ENCODE peak calls at places on chromosomes 3 and 15, in six cellular contexts. F is brain microvascular endothelial cell; B is RPMI8226; U is stimulated activated CD8-positive, alpha-beta memory T cell treated with anti-CD3 and anti-CD28 coated beads, Interleukin-2, amount 100 ng/mL, for 48 hours; I is iris pigment epithelial cell; M is left cardiac atrium. L is an unnamed sample.

GRCh38 chr3:54986294-54986693 is 58.4 kb upstream of the LRTM1 start:
- DNase-seq in F (no peak), B (no peak), U (no peak), I (no peak), M (no peak), L (no peak)

GRCh38 chr3:38247366-38248035 is 18.1 kb upstream of the SLC22A13 start:
- DNase-seq in F (peak; percentile 80), B (no peak), U (no peak), I (peak; percentile 94), M (no peak), L (peak; percentile 92)

GRCh38 chr15:63050737-63051700 is 8.5 kb downstream of the TPM1 start:
- DNase-seq in F (peak; percentile 28), B (peak; percentile 47), U (no peak), I (peak; percentile 56), M (no peak), L (no peak)

GRCh38 chr15:67813104-67813634 is 12.1 kb upstream of the SKOR1 start:
- DNase-seq in F (no peak), B (no peak), U (no peak), I (no peak), M (no peak), L (no peak)

GRCh38 chr3:58422756-58423324 is 10.8 kb downstream of the PDHB start:
- DNase-seq in F (no peak), B (no peak), U (no peak), I (peak; percentile 40), M (no peak), L (peak; percentile 23)

GRCh38 chr3:70989174-70989573 is 594.4 kb downstream of the FOXP1 start:
- DNase-seq in F (no peak), B (no peak), U (no peak), I (peak; percentile 74), M (no peak), L (peak; percentile 53)

GRCh38 chr3:42640771-42641370 is 12.6 kb upstream of the ZBTB47 start:
- DNase-seq in F (no peak), B (no peak), U (no peak), I (no peak), M (no peak), L (no peak)

GRCh38 chr3:12370758-12371157 is 81.9 kb downstream of the PPARG start:
- DNase-seq in F (no peak), B (no peak), U (no peak), I (no peak), M (no peak), L (no peak)

GRCh38 chr15:25773248-25773647 is 89.9 kb downstream of the ATP10A start:
- DNase-seq in F (no peak), B (no peak), U (no peak), I (no peak), M (no peak), L (no peak)

GRCh38 chr3:127555108-127555507 is 35.4 kb downstream of the TPRA1 start:
- DNase-seq in F (no peak), B (no peak), U (no peak), I (no peak), M (no peak), L (no peak)

GRCh38 chr3:53740946-53741345 is 105.3 kb downstream of the CHDH start:
- DNase-seq in F (no peak), B (no peak), U (no peak), I (no peak), M (no peak), L (peak; percentile 83)

GRCh38 chr3:158768361-158768787 is 33.5 kb upstream of the MFSD1 start:
- DNase-seq in F (peak; percentile 80), B (no peak), U (no peak), I (peak; percentile 84), M (peak; percentile 79), L (no peak)

GRCh38 chr3:156256945-156257344 is 136.6 kb downstream of the KCNAB1 start:
- DNase-seq in F (no peak), B (no peak), U (no peak), I (no peak), M (no peak), L (no peak)

GRCh38 chr15:74863239-74864056 is 9.7 kb downstream of the SCAMP2 start:
- DNase-seq in F (no peak), B (no peak), U (no peak), I (peak; percentile 28), M (no peak), L (no peak)

GRCh38 chr3:90062631-90063200 is 955.3 kb downstream of the EPHA3 start:
- DNase-seq in F (no peak), B (no peak), U (no peak), I (no peak), M (no peak), L (no peak)

GRCh38 chr3:32591960-32592462 is 21.4 kb upstream of the DYNC1LI1 start:
- DNase-seq in F (no peak), B (no peak), U (no peak), I (no peak), M (no peak), L (no peak)

GRCh38 chr3:50336452-50337174 is 4.0 kb downstream of the RASSF1 start:
- DNase-seq in F (no peak), B (no peak), U (no peak), I (peak; percentile 47), M (no peak), L (no peak)

GRCh38 chr15:67133738-67134576 is 68.6 kb downstream of the SMAD3 start:
- DNase-seq in F (peak; percentile 69), B (no peak), U (peak; percentile 21), I (peak; percentile 88), M (no peak), L (peak; percentile 70)

GRCh38 chr3:51519848-51520247 is 18.7 kb upstream of the RAD54L2 start:
- DNase-seq in F (no peak), B (no peak), U (no peak), I (no peak), M (no peak), L (no peak)

GRCh38 chr3:124514681-124515080 is 215.6 kb upstream of the UMPS start:
- DNase-seq in F (no peak), B (no peak), U (no peak), I (no peak), M (no peak), L (no peak)

GRCh38 chr3:52442409-52443267 is 2.3 kb downstream of the SEMA3G start:
- DNase-seq in F (no peak), B (no peak), U (no peak), I (no peak), M (no peak), L (no peak)

GRCh38 chr15:72858205-72858604 is 74.6 kb upstream of the ADPGK start:
- DNase-seq in F (no peak), B (no peak), U (no peak), I (no peak), M (no peak), L (no peak)

GRCh38 chr3:106824856-106825255 is 552.4 kb upstream of the CCDC54 start:
- DNase-seq in F (peak; percentile 63), B (peak; percentile 19), U (no peak), I (peak; percentile 72), M (no peak), L (peak; percentile 82)

GRCh38 chr3:105354429-105354828 is 12.3 kb upstream of the ALCAM start:
- DNase-seq in F (no peak), B (no peak), U (no peak), I (no peak), M (no peak), L (no peak)

GRCh38 chr3:140188285-140188684 is 253.3 kb downstream of the CLSTN2 start:
- DNase-seq in F (no peak), B (no peak), U (no peak), I (no peak), M (no peak), L (no peak)

GRCh38 chr3:31532587-31533168 is at the start of gene STT3B:
- DNase-seq in F (peak; percentile 60), B (peak; percentile 87), U (peak; percentile 71), I (peak; percentile 83), M (peak; percentile 87), L (no peak)

GRCh38 chr3:1374471-1374870 is 281.6 kb downstream of the CNTN6 start:
- DNase-seq in F (no peak), B (no peak), U (no peak), I (no peak), M (no peak), L (no peak)

GRCh38 chr3:100865442-100865841 is 127.8 kb downstream of the ABI3BP start:
- DNase-seq in F (no peak), B (no peak), U (no peak), I (peak; percentile 39), M (no peak), L (peak; percentile 76)

GRCh38 chr15:57018151-57018550 is 99.7 kb downstream of the TCF12 start:
- DNase-seq in F (no peak), B (no peak), U (no peak), I (no peak), M (no peak), L (no peak)

GRCh38 chr3:160911399-160911798 is 155.4 kb downstream of the PPM1L start:
- DNase-seq in F (peak; percentile 4), B (no peak), U (no peak), I (no peak), M (no peak), L (no peak)

GRCh38 chr3:129893616-129894070 is at the start of gene TMCC1:
- DNase-seq in F (peak; percentile 46), B (peak; percentile 97), U (peak; percentile 81), I (peak; percentile 76), M (peak; percentile 85), L (peak; percentile 33)

GRCh38 chr3:112042842-112043280 is 8.3 kb downstream of the TMPRSS7 start:
- DNase-seq in F (no peak), B (no peak), U (no peak), I (no peak), M (no peak), L (no peak)

GRCh38 chr3:60417590-60417989 is 833.7 kb downstream of the FHIT start:
- DNase-seq in F (no peak), B (no peak), U (no peak), I (no peak), M (no peak), L (no peak)

GRCh38 chr3:120855665-120856437 is 52.2 kb upstream of the STXBP5L start:
- DNase-seq in F (peak; percentile 2), B (no peak), U (no peak), I (peak; percentile 39), M (peak; percentile 56), L (peak; percentile 35)

GRCh38 chr3:9036327-9037112 is 73.2 kb upstream of the RAD18 start:
- DNase-seq in F (no peak), B (no peak), U (no peak), I (no peak), M (peak; percentile 70), L (no peak)

GRCh38 chr15:34271493-34271892 is 46.7 kb downstream of the EMC4 start:
- DNase-seq in F (peak; percentile 63), B (no peak), U (no peak), I (peak; percentile 90), M (no peak), L (no peak)

GRCh38 chr15:52481915-52482314 is 46.8 kb downstream of the MYO5A start:
- DNase-seq in F (peak; percentile 80), B (peak; percentile 97), U (no peak), I (peak; percentile 91), M (no peak), L (peak; percentile 80)

GRCh38 chr3:157499342-157499963 is 3.8 kb downstream of the VEPH1 start:
- DNase-seq in F (peak; percentile 18), B (peak; percentile 50), U (no peak), I (peak; percentile 29), M (peak; percentile 26), L (no peak)

GRCh38 chr3:10386121-10386520 is 65.2 kb upstream of the SEC13 start:
- DNase-seq in F (no peak), B (no peak), U (no peak), I (no peak), M (no peak), L (no peak)

GRCh38 chr3:51696954-51697353 is 9.9 kb upstream of the GRM2 start:
- DNase-seq in F (no peak), B (no peak), U (no peak), I (no peak), M (no peak), L (no peak)

L was measured in astrocyte of the cerebellum.